ENCODE peak calls at places on chromosome 14, in five cellular contexts. B is stimulated activated CD8-positive, alpha-beta memory T cell treated with anti-CD3 and anti-CD28 coated beads, Interleukin-2, amount 100 ng/mL, for 1 hour; Y is uterus; U is EH; J is astrocyte of the spinal cord. H is an unnamed sample.

GRCh38 chr14:68495638-68496114 is 297.2 kb downstream of the ZFP36L1 start:
- DNase-seq in B (no peak), Y (no peak), U (no peak), J (no peak), H (no peak)

GRCh38 chr14:102095231-102095870 is 8.5 kb upstream of the HSP90AA1 start:
- DNase-seq in B (no peak), Y (no peak), U (peak; percentile 38), J (no peak), H (no peak)

GRCh38 chr14:74616507-74616906 is 4.5 kb upstream of the LTBP2 start:
- DNase-seq in B (no peak), Y (no peak), U (peak; percentile 92), J (peak; percentile 86), H (no peak)

GRCh38 chr14:91545946-91546716 is 36.0 kb upstream of the PPP4R3A start:
- DNase-seq in B (no peak), Y (no peak), U (no peak), J (no peak), H (no peak)

GRCh38 chr14:104178279-104178678 is 39.9 kb downstream of the KIF26A start:
- DNase-seq in B (no peak), Y (no peak), U (no peak), J (no peak), H (no peak)

GRCh38 chr14:105605501-105606304 is 79.3 kb downstream of the TMEM121 start:
- DNase-seq in B (no peak), Y (no peak), U (no peak), J (no peak), H (no peak)

GRCh38 chr14:92686763-92687427 is 61.5 kb downstream of the LGMN start:
- DNase-seq in B (peak; percentile 31), Y (peak; percentile 69), U (peak; percentile 78), J (peak; percentile 63), H (peak; percentile 22)

GRCh38 chr14:104933721-104934379 is 9.2 kb downstream of the PLD4 start:
- DNase-seq in B (no peak), Y (no peak), U (no peak), J (no peak), H (no peak)

GRCh38 chr14:55973285-55973800 is 144.9 kb upstream of the PELI2 start:
- DNase-seq in B (no peak), Y (no peak), U (no peak), J (no peak), H (no peak)

GRCh38 chr14:55382483-55382882 is 29.1 kb downstream of the ATG14 start:
- DNase-seq in B (no peak), Y (no peak), U (peak; percentile 66), J (no peak), H (no peak)

GRCh38 chr14:93954900-93955891 is 21.2 kb downstream of the ASB2 start:
- DNase-seq in B (no peak), Y (no peak), U (no peak), J (no peak), H (peak; percentile 25)

GRCh38 chr14:61358812-61359211 is 37.4 kb downstream of the PRKCH start:
- DNase-seq in B (no peak), Y (no peak), U (no peak), J (no peak), H (no peak)

GRCh38 chr14:57388072-57388471 is 2.3 kb upstream of the NAA30 start:
- DNase-seq in B (no peak), Y (no peak), U (no peak), J (no peak), H (no peak)

GRCh38 chr14:77988966-77989365 is 181.2 kb upstream of the NRXN3 start:
- DNase-seq in B (no peak), Y (no peak), U (peak; percentile 45), J (peak; percentile 94), H (no peak)

GRCh38 chr14:61080591-61081010 is 99.6 kb downstream of the SLC38A6 start:
- DNase-seq in B (no peak), Y (no peak), U (peak; percentile 94), J (peak; percentile 86), H (no peak)

GRCh38 chr14:23719225-23719985 is 83.2 kb downstream of the DHRS2 start:
- DNase-seq in B (no peak), Y (no peak), U (no peak), J (no peak), H (no peak)

GRCh38 chr14:88551936-88552565 is 2.8 kb downstream of the PTPN21 start:
- DNase-seq in B (no peak), Y (no peak), U (peak; percentile 37), J (peak; percentile 23), H (no peak)

GRCh38 chr14:73227812-73228781 is 9.2 kb upstream of the PAPLN start:
- DNase-seq in B (no peak), Y (peak; percentile 76), U (peak; percentile 80), J (peak; percentile 92), H (no peak)

H was measured in activated CD4-positive, CD25-positive, alpha-beta regulatory T cell.